ENCODE peak calls at places on chromosomes 13 and 19, in eight cellular contexts. F is cardiac fibroblast, A is dorsolateral prefrontal cortex, L is thoracic aorta, H is adrenal gland, M is HFF-Myc, Q is suprapubic skin, E is hepatocyte. K is an unnamed sample.

GRCh38 chr19:46068345-46069258 is 27.8 kb upstream of the IGFL4 start:
- DNase-seq in F (peak; percentile 86), A (no peak), L (no peak), H (peak; percentile 45), M (peak; percentile 81), Q (no peak), E (peak; percentile 42), K (peak; percentile 99)

GRCh38 chr13:98944336-98944735 is 33.5 kb downstream of the DOCK9 start:
- DNase-seq in F (no peak), A (no peak), L (no peak), H (no peak), M (no peak), Q (no peak), E (no peak), K (peak; percentile 18)

GRCh38 chr13:24220086-24220703 is 59.7 kb downstream of the SPATA13 start:
- DNase-seq in F (peak; percentile 91), A (no peak), L (peak; percentile 33), H (peak; percentile 68), M (peak; percentile 75), Q (no peak), E (peak; percentile 91), K (peak; percentile 67)

GRCh38 chr19:46211201-46211881 is 18.2 kb upstream of the IGFL1 start:
- DNase-seq in F (peak; percentile 73), A (no peak), L (no peak), H (no peak), M (no peak), Q (no peak), E (peak; percentile 80), K (peak; percentile 89)

GRCh38 chr13:101309014-101309619 is 107.2 kb downstream of the NALCN start:
- DNase-seq in F (peak; percentile 46), A (no peak), L (no peak), H (no peak), M (no peak), Q (no peak), E (no peak), K (peak; percentile 45)

GRCh38 chr19:29966594-29967249 is 24.7 kb downstream of the URI1 start:
- DNase-seq in F (peak; percentile 52), A (no peak), L (no peak), H (no peak), M (no peak), Q (no peak), E (no peak), K (no peak)

GRCh38 chr19:10454267-10454666 is 33.9 kb downstream of the PDE4A start:
- DNase-seq in F (peak; percentile 12), A (peak; percentile 36), L (no peak), H (no peak), M (no peak), Q (no peak), E (no peak), K (no peak)

GRCh38 chr19:31164666-31165265 is 184.5 kb downstream of the TSHZ3 start:
- DNase-seq in F (no peak), A (no peak), L (no peak), H (no peak), M (no peak), Q (no peak), E (no peak), K (no peak)

GRCh38 chr19:19417618-19418270 is 12.3 kb downstream of the GATAD2A start:
- DNase-seq in F (no peak), A (no peak), L (no peak), H (peak; percentile 59), M (no peak), Q (no peak), E (no peak), K (no peak)

GRCh38 chr13:82654851-82655517 is 1227.3 kb downstream of the SLITRK1 start:
- DNase-seq in F (peak; percentile 70), A (no peak), L (peak; percentile 20), H (peak; percentile 40), M (no peak), Q (peak; percentile 86), E (no peak), K (peak; percentile 75)

GRCh38 chr19:4831351-4832340 is at the start of gene TICAM1:
- DNase-seq in F (peak; percentile 65), A (no peak), L (no peak), H (peak; percentile 62), M (no peak), Q (peak; percentile 86), E (peak; percentile 87), K (peak; percentile 91)

GRCh38 chr19:38714354-38714778 is 29.9 kb downstream of the CAPN12 start:
- DNase-seq in F (no peak), A (no peak), L (no peak), H (peak; percentile 75), M (no peak), Q (no peak), E (no peak), K (no peak)

GRCh38 chr13:89695343-89696257 is 1651.9 kb upstream of the MIR17HG start:
- DNase-seq in F (peak; percentile 63), A (no peak), L (no peak), H (peak; percentile 18), M (no peak), Q (no peak), E (peak; percentile 65), K (peak; percentile 44)

GRCh38 chr13:51364404-51365008 is 25.0 kb downstream of the SERPINE3 start:
- DNase-seq in F (no peak), A (no peak), L (no peak), H (no peak), M (peak; percentile 17), Q (no peak), E (no peak), K (peak; percentile 45)

DNA sequence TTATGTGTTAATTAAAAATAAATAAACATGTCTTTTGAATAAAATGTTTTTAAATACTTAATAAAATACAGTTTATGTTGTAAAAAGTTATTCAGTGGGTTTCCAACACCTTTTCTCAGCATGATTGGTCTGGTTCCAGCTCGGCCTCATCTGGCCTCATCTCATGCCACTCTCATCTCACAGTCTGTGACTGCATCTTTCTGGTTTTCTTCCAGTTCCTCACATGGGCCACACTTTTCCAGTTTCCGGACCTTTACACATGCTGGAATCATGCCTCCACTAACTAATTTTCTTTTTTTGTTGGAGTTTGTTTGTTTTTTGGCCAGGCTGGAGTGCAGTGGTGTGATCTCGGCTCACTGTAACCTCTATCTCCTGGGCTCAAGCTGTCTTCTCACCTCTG is 82.5 kb downstream of the RUBCNL start:
- DNase-seq in F (no peak), A (no peak), L (no peak), H (no peak), M (no peak), Q (no peak), E (no peak), K (no peak)
- H3K4me3 ChIP-seq in F (no peak overlapping the region), A (no peak overlapping the region), L (no peak overlapping the region), H (no peak overlapping the region), M (no peak overlapping the region), Q (no peak overlapping the region), E (no peak overlapping the region), K (no peak overlapping the region)

GRCh38 chr19:42635233-42635539 is 40.5 kb upstream of the CEACAM8 start:
- DNase-seq in F (no peak), A (no peak), L (no peak), H (no peak), M (no peak), Q (no peak), E (no peak), K (no peak)

GRCh38 chr19:42629191-42629590 is 34.5 kb upstream of the CEACAM8 start:
- DNase-seq in F (no peak), A (no peak), L (no peak), H (no peak), M (no peak), Q (no peak), E (no peak), K (peak; percentile 21)

DNA sequence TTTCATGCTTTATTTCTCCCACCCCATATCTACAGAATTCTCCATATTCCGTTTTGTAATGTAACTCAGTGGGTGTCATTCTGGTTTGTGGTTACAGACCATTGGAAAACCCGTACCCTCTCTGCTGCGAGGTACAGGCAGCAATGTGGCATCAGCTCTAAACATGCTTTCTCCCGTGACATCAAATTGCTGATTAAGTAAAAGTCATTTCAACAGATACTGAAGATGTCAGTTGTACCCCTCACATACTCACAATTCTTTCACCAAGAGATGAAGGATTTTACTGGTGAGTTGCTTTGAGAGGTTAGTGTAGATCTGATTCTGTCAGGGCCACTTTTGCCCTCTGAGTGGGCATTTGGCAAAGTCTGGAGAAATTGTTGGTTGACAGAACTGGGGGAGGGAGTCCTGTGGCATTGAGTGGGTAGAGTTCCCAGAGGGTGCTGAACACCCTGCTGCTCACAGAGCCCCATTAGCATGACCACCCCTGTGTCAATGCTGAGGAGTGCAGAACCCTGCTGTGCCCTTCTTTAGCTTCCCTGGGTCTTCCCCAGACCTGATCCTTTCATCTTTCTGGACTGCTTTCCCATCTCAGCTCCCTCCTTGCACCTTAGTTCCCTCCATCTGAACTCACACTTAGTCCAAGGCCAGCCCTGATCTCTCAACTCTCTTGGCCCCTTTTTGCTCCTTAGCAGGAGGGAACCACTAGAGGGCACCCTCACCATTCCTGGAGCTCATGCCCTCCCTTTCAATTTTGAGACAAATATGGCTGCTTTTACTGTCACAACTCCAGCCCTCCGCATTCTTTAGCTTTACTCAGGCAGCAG is 39.9 kb upstream of the CEACAM8 start:
- DNase-seq in F (peak; percentile 25), A (no peak), L (no peak), H (peak; percentile 29), M (no peak), Q (no peak), E (no peak), K (peak; percentile 34)
- TF ChIP-seq CTCF in F (peak; percentile 86), A (peak; percentile 42), L (no peak), H (peak; percentile 31), M (peak; percentile 88), Q (no peak), E (no peak), K (peak; percentile 88)

DNA sequence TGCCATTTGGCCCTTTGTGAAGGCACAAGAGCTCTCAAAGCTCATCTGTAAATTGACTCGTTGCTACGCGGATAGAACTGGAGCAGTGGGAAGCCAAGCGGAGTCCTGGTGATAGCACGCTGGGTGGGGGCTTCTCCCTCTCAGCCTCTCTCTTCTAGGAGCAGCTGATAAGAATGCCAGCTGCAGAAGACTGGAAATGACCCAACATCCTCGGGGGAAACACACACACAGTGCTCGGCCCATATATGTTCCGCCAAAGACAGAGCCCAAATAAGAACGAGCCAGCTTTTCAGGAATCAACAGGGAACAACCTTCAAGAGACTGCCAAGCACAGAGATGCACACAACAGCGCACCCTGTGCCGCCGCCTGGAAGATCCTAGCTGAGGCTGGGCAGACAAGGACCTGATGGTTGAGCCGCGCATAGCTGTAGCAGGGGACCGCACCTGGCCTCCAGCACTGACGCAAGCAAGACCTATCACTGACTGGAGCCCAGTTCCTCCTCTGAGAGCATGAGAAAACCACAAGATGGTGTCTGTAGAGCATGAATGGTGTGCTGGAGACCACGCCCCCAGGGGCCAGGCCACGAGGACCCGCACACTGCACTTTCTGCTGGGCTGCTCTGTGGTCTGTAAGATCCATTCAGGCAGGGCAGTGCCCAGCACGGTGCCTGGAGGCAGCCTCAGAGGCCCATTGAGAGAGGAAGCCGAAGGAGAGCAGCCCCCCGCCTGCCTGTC is 16.0 kb upstream of the SLC35E1 start:
- DNase-seq in F (peak; percentile 47), A (no peak), L (no peak), H (peak; percentile 60), M (no peak), Q (no peak), E (no peak), K (peak; percentile 19)
- H3K4me3 ChIP-seq in F (no peak overlapping the region), A (peak overlapping the region; percentile 29), L (peak overlapping the region; percentile 54), H (no peak overlapping the region), M (no peak overlapping the region), Q (peak overlapping the region; percentile 30), E (no peak overlapping the region), K (no peak overlapping the region)

DNA sequence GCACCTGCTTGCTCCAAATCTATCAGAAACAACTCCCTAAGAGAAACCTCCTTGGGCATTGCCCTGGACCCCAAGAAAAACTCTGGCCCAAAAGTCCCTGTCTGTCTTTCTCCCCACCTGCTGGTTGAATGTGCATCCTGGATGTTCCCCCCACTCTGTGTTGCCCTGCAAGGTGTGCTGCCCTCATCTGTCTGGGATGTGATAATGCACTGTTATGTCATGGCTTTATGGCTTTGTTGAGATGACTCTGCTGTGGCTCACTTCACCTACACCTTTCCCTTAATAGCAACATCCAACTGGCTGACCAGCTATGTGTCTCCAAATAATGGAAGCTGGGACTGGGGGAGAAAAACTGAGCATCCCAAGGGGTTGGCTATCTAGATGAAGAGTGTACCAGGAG is 2.6 kb downstream of the ZNF20 start:
- DNase-seq in F (no peak), A (no peak), L (no peak), H (no peak), M (no peak), Q (no peak), E (no peak), K (no peak)
- TF ChIP-seq CTCF in F (peak; percentile 8), A (no peak), L (no peak), H (no peak), M (peak; percentile 9), Q (no peak), E (no peak), K (peak; percentile 9)